ENCODE peak calls at places on chromosome 15, in four cellular contexts. One of them, this sample, is unnamed.

GRCh38 chr15:82312611-82313349 is 36.5 kb downstream of the GOLGA6L10 start:
- DNase-seq in stimulated activated CD8-positive, alpha-beta memory T cell treated with anti-CD3 and anti-CD28 coated beads, Interleukin-15, amount 100 ng/mL, for 24 hours: no peak
- DNase-seq in kidney tubule cell: no peak
- DNase-seq in transverse colon: no peak
- DNase-seq in this sample: no peak

GRCh38 chr15:72536506-72536905 is 62.4 kb downstream of the ARIH1 start:
- DNase-seq in stimulated activated CD8-positive, alpha-beta memory T cell treated with anti-CD3 and anti-CD28 coated beads, Interleukin-15, amount 100 ng/mL, for 24 hours: no peak
- DNase-seq in transverse colon: no peak
- DNase-seq in kidney tubule cell: no peak
- DNase-seq in this sample: no peak

GRCh38 chr15:56244237-56244810 is 645 bp upstream of the RFX7 start:
- DNase-seq in stimulated activated CD8-positive, alpha-beta memory T cell treated with anti-CD3 and anti-CD28 coated beads, Interleukin-15, amount 100 ng/mL, for 24 hours: peak
- DNase-seq in transverse colon: peak
- DNase-seq in kidney tubule cell: peak
- DNase-seq in this sample: peak

GRCh38 chr15:85707519-85708338 is 87.0 kb downstream of the KLHL25 start:
- DNase-seq in stimulated activated CD8-positive, alpha-beta memory T cell treated with anti-CD3 and anti-CD28 coated beads, Interleukin-15, amount 100 ng/mL, for 24 hours: no peak
- DNase-seq in transverse colon: no peak
- DNase-seq in kidney tubule cell: peak
- DNase-seq in this sample: peak

GRCh38 chr15:95709959-95710695 is 620.4 kb upstream of the NR2F2 start:
- DNase-seq in transverse colon: no peak
- DNase-seq in stimulated activated CD8-positive, alpha-beta memory T cell treated with anti-CD3 and anti-CD28 coated beads, Interleukin-15, amount 100 ng/mL, for 24 hours: no peak
- DNase-seq in kidney tubule cell: no peak
- DNase-seq in this sample: no peak

GRCh38 chr15:25882466-25882865 is 19.3 kb upstream of the ATP10A start:
- DNase-seq in stimulated activated CD8-positive, alpha-beta memory T cell treated with anti-CD3 and anti-CD28 coated beads, Interleukin-15, amount 100 ng/mL, for 24 hours: no peak
- DNase-seq in transverse colon: no peak
- DNase-seq in kidney tubule cell: peak
- DNase-seq in this sample: no peak

GRCh38 chr15:39455502-39455991 is 125.3 kb upstream of the THBS1 start:
- DNase-seq in kidney tubule cell: peak
- DNase-seq in transverse colon: no peak
- DNase-seq in stimulated activated CD8-positive, alpha-beta memory T cell treated with anti-CD3 and anti-CD28 coated beads, Interleukin-15, amount 100 ng/mL, for 24 hours: no peak
- DNase-seq in this sample: peak

GRCh38 chr15:71107501-71107815 is 7.8 kb upstream of the THSD4 start:
- DNase-seq in transverse colon: no peak
- DNase-seq in stimulated activated CD8-positive, alpha-beta memory T cell treated with anti-CD3 and anti-CD28 coated beads, Interleukin-15, amount 100 ng/mL, for 24 hours: no peak
- DNase-seq in kidney tubule cell: no peak
- DNase-seq in this sample: no peak

GRCh38 chr15:58463815-58464697 is 32.3 kb downstream of the LIPC start:
- DNase-seq in transverse colon: no peak
- DNase-seq in kidney tubule cell: peak
- DNase-seq in stimulated activated CD8-positive, alpha-beta memory T cell treated with anti-CD3 and anti-CD28 coated beads, Interleukin-15, amount 100 ng/mL, for 24 hours: no peak
- DNase-seq in this sample: no peak

GRCh38 chr15:93861956-93862741 is 369.2 kb upstream of the MCTP2 start:
- DNase-seq in stimulated activated CD8-positive, alpha-beta memory T cell treated with anti-CD3 and anti-CD28 coated beads, Interleukin-15, amount 100 ng/mL, for 24 hours: no peak
- DNase-seq in kidney tubule cell: no peak
- DNase-seq in transverse colon: peak
- DNase-seq in this sample: no peak

GRCh38 chr15:88015228-88015860 is 241.2 kb downstream of the NTRK3 start:
- DNase-seq in transverse colon: no peak
- DNase-seq in stimulated activated CD8-positive, alpha-beta memory T cell treated with anti-CD3 and anti-CD28 coated beads, Interleukin-15, amount 100 ng/mL, for 24 hours: no peak
- DNase-seq in kidney tubule cell: no peak
- DNase-seq in this sample: no peak

GRCh38 chr15:92095691-92096090 is 242.2 kb downstream of the SLCO3A1 start:
- DNase-seq in kidney tubule cell: no peak
- DNase-seq in transverse colon: no peak
- DNase-seq in stimulated activated CD8-positive, alpha-beta memory T cell treated with anti-CD3 and anti-CD28 coated beads, Interleukin-15, amount 100 ng/mL, for 24 hours: no peak
- DNase-seq in this sample: peak

GRCh38 chr15:47820047-47820779 is 102.9 kb downstream of the SEMA6D start:
- DNase-seq in stimulated activated CD8-positive, alpha-beta memory T cell treated with anti-CD3 and anti-CD28 coated beads, Interleukin-15, amount 100 ng/mL, for 24 hours: no peak
- DNase-seq in transverse colon: no peak
- DNase-seq in kidney tubule cell: no peak
- DNase-seq in this sample: no peak

GRCh38 chr15:80228959-80229610 is 22.9 kb downstream of the CTXND1 start:
- DNase-seq in kidney tubule cell: peak
- DNase-seq in transverse colon: no peak
- DNase-seq in stimulated activated CD8-positive, alpha-beta memory T cell treated with anti-CD3 and anti-CD28 coated beads, Interleukin-15, amount 100 ng/mL, for 24 hours: no peak
- DNase-seq in this sample: no peak

GRCh38 chr15:35674873-35675781 is 129.2 kb upstream of the DPH6 start:
- DNase-seq in stimulated activated CD8-positive, alpha-beta memory T cell treated with anti-CD3 and anti-CD28 coated beads, Interleukin-15, amount 100 ng/mL, for 24 hours: no peak
- DNase-seq in transverse colon: no peak
- DNase-seq in kidney tubule cell: peak
- DNase-seq in this sample: no peak

This sample was measured in small intestine.